ENCODE peak calls at places on chromosomes 12 and 14, in four cellular contexts. H is HCT116, O is H9, K is A549. V is an unnamed sample.

GRCh38 chr14:104650057-104650980 is 39.1 kb upstream of the INF2 start:
- DNase-seq in H (no peak), O (peak), K (peak), V (peak)

GRCh38 chr14:91911474-91912032 is 35.9 kb downstream of the FBLN5 start:
- DNase-seq in H (peak), O (peak), K (peak), V (peak)

GRCh38 chr12:102753802-102754201 is 163.2 kb downstream of the PAH start:
- DNase-seq in H (no peak), O (no peak), K (no peak), V (no peak)

GRCh38 chr12:130728158-130729058 is 12.3 kb upstream of the RIMBP2 start:
- DNase-seq in H (no peak), O (peak), K (no peak), V (no peak)

GRCh38 chr12:452667-453210 is 7.0 kb upstream of the B4GALNT3 start:
- DNase-seq in H (no peak), O (peak), K (no peak), V (no peak)

GRCh38 chr14:72961579-72962335 is 35.5 kb downstream of the DCAF4 start:
- DNase-seq in H (peak), O (no peak), K (peak), V (no peak)

GRCh38 chr12:96177013-96177412 is 17.2 kb upstream of the ELK3 start:
- DNase-seq in H (no peak), O (no peak), K (no peak), V (peak)

GRCh38 chr12:102567031-102567985 is 86.9 kb upstream of the IGF1 start:
- DNase-seq in H (no peak), O (no peak), K (peak), V (no peak)

GRCh38 chr12:86712425-86712843 is 456.2 kb upstream of the MGAT4C start:
- DNase-seq in H (peak), O (no peak), K (peak), V (peak)

GRCh38 chr14:73896521-73896920 is 9.9 kb downstream of the ZNF410 start:
- DNase-seq in H (no peak), O (no peak), K (no peak), V (peak)

GRCh38 chr14:49582211-49582977 is 3.8 kb downstream of the RPS29 start:
- DNase-seq in H (no peak), O (no peak), K (no peak), V (no peak)

GRCh38 chr14:49581209-49581960 is 4.8 kb downstream of the RPS29 start:
- DNase-seq in H (no peak), O (no peak), K (no peak), V (no peak)

GRCh38 chr14:49581961-49582210 is 4.3 kb downstream of the RPS29 start:
- DNase-seq in H (no peak), O (no peak), K (no peak), V (no peak)

GRCh38 chr14:49578141-49578540 is 8.0 kb downstream of the RPS29 start:
- DNase-seq in H (no peak), O (no peak), K (no peak), V (no peak)

GRCh38 chr14:49579841-49580240 is 6.3 kb downstream of the RPS29 start:
- DNase-seq in H (no peak), O (no peak), K (no peak), V (no peak)
- H3K4me2 ChIP-seq in H (no peak), O (no peak), K (no peak), V (no peak)

DNA sequence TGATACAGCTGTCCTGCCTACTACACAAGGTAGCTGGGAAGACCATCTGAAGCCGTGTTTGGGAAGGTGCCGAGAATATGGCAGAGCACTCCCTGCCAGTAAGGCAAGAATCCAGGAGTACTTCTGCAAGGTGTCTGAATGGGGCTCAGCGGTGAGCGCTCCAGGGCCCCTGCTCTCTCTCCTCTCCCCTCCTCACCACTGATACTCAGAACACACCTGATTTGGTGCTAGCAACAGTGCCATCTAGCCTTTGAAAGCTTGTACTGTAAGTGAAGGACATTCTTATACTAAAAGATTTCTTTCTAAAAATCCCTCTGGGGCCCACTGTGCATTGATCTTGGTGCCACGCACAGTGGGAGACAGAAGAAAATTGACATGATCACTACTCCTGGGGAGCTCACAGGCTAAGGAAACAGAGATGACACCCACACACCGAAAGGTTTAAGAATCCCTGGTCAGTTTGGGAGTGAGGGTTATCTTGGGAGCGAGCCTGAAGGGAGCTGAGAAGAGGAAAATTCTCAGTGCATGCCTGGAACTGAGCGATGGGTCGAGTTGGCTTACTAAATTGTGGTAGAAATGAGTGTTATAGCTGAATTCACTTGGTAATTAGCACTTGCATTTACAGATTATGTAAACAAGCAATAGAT is 216.9 kb downstream of the NTF3 start:
- DNase-seq in H (peak), O (peak), K (no peak), V (no peak)
- TF ChIP-seq CTCF in H (peak), O (peak), K (peak), V (peak)

GRCh38 chr14:23571701-23572523 is 4.3 kb upstream of the AP1G2 start:
- DNase-seq in H (no peak), O (no peak), K (no peak), V (no peak)
- H3K4me2 ChIP-seq in H (no peak), O (no peak), K (no peak), V (no peak)

GRCh38 chr12:62601765-62602444 is 135.3 kb downstream of the MON2 start:
- DNase-seq in H (no peak), O (no peak), K (no peak), V (no peak)

GRCh38 chr12:62602445-62603060 is 135.9 kb downstream of the MON2 start:
- DNase-seq in H (peak), O (peak), K (peak), V (peak)

GRCh38 chr12:62597253-62597652 is 130.6 kb downstream of the MON2 start:
- DNase-seq in H (no peak), O (no peak), K (no peak), V (no peak)

GRCh38 chr12:62598846-62599245 is 132.2 kb downstream of the MON2 start:
- DNase-seq in H (no peak), O (no peak), K (no peak), V (no peak)

GRCh38 chr12:62600038-62600437 is 133.4 kb downstream of the MON2 start:
- DNase-seq in H (no peak), O (no peak), K (no peak), V (no peak)
- TF ChIP-seq CTCF in H (peak), O (peak), K (peak), V (no peak)

DNA sequence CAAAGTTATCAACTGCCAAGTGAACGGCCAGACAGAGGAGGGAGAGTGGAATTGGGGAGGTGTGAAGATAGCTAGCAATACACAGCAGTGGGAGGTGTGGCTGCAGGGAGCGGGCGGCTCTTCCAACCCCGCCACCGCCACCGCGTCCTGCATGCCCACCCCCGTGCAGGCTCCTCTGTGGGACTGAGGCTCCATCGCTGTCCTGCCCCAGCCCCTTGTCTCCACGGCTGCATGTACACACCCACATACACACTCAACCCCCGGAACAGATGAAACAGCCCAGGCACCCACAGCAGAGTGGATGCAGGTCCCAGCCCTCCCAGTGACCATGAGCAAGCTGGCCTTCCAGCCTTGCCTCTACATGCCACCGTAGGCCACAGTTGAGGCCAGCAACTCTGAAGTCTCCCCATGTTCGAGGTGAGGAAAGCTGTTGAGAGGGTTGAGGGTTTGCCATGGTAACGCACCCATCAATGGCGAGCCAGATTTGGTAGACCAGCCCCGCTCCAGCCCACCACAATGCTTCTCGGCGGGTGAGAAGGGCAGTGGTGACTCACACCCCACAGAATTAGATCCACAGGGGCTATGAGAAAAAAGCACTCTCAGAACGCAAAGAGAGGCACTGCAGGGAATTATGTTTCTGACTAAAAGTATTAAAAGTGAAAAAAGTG is 39.3 kb downstream of the PITPNM2 start:
- DNase-seq in H (no peak), O (no peak), K (no peak), V (no peak)
- H3K4me2 ChIP-seq in H (no peak), O (no peak), K (no peak), V (no peak)

DNA sequence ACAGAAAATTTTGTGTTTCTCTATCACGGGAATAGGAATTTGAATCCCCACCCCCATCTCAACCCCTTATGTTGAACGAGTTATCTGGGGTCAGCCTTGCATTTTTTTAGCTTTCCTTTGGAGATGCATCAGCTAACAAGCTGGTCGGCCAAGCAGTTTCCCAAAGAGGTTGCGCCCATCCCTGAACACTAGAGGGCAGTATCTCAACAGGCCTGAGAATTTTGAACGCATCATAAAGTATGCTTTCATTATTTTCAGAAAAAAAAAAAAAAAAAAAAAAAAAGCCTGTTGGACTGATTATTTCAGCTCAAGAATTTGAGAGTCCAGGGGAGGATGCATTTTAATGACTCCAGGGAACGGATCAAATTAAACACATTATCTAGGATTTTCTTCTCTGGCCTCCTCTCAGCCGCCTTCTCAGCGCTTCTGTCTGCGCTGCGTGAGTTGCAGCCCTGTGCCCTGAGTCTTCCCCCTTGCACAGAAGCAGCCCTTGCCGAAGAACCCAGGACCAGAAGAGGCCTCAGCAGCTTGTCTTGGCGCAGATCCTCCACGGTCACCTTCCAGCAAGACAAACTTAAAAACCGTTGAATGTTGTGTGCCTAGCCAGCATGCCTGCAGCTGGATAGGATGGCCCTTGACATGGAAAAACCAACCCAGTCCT is 76.5 kb upstream of the GZMB start:
- DNase-seq in H (peak), O (peak), K (peak), V (peak)
- TF ChIP-seq CTCF in H (peak), O (peak), K (peak), V (peak)

GRCh38 chr12:21774358-21775129 is at the start of gene KCNJ8:
- DNase-seq in H (no peak), O (peak), K (peak), V (no peak)
- H3K4me2 ChIP-seq in H (no peak), O (peak), K (peak), V (no peak)

GRCh38 chr14:20350860-20351259 is 7.4 kb downstream of the PARP2 start:
- DNase-seq in H (no peak), O (no peak), K (no peak), V (peak)
- TF ChIP-seq CTCF in H (no peak), O (no peak), K (no peak), V (peak)

DNA sequence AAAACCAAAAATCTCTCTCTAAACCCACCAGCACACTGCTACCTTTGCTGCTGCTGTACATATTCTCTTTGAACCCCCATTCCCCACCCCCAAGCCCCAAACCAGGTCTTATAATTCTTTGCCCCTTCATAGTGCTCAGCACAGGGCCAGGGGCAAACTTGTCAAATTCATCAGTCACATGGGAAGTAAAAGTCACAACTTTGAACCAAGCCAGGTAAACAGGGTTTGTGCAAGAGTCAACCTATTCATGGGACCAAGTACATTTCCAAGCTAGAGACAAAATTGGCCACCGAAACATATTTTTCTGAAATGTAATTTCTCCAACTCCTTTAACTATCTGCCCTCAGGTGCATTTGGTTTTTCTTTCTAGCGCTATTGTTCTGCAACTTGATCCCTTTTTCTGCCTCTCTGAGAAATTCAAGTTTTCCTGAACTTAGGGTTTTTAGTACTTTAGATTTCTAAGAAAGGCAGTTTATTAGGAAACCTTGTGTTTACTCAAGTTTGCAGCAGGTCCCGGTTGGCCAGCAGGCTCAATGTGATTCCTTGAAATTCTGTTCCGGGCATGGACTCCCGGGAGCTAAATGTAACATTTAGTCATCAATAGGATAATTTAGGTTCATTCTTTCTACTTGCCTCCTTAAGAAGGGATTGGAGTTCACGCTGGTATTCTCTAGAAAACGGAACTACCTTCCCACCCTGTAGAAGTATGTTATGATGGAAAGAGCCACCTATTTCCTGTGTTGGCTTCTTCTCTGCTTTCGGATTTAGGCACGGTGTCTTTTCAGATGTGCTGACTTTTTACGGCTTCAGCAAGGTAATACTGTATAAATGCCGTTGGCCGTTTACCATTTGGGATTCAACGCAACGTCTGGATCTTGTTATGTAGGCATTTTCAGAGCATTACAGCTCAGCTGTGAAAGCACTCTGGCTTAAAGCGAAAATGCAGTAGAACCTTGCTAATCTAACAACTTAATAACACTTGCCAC is 230.3 kb downstream of the EFCAB11 start:
- DNase-seq in H (no peak), O (no peak), K (no peak), V (no peak)
- H3K4me2 ChIP-seq in H (no peak), O (no peak), K (peak), V (no peak)

DNA sequence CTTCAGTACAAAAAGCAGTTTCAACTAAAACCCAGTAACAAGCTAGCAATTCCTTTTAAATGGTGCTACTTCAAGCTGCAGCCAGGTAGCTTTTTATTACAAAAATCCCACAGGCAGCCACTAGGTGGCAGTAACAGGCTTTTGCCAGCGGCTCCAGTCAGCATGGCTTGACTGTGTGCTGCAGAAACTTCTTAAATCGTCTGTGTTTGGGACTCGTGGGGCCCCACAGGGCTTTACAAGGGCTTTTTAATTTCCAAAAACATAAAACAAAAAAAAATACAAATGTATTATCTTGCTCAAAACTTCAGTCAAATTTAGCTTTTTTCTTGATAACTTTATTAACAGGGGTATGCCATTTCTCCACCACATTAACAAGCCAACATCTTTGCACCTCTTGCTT is 3.6 kb upstream of the CLEC4E start:
- DNase-seq in H (peak), O (peak), K (peak), V (peak)
- TF ChIP-seq CTCF in H (peak), O (peak), K (peak), V (peak)

V was measured in endothelial cell of umbilical vein.